ENCODE peak calls at places on chromosomes 7 and 10, in eight cellular contexts. T is SK-N-SH, C is stomach, D is Panc1, R is prostate gland, P is spleen, W is H1, V is HepG2. F is an unnamed sample.
A peak's percentile ranks its signal among the peaks of the same experiment; 100 is the strongest.

GRCh38 chr7:87028636-87029035 is 30.8 kb downstream of the ELAPOR2 start:
- DNase-seq in T (no peak), C (no peak), D (no peak), R (no peak), P (no peak), W (no peak), V (no peak), F (no peak)

GRCh38 chr10:91774571-91774970 is 23.7 kb upstream of the TNKS2 start:
- DNase-seq in T (no peak), C (no peak), D (no peak), R (no peak), P (no peak), W (no peak), V (no peak), F (no peak)

GRCh38 chr10:131792011-131792651 is 108.7 kb upstream of the PPP2R2D start:
- DNase-seq in T (no peak), C (peak; percentile 22), D (no peak), R (no peak), P (no peak), W (no peak), V (no peak), F (peak; percentile 55)

GRCh38 chr10:7559447-7559846 is 107.3 kb downstream of the ITIH5 start:
- DNase-seq in T (no peak), C (no peak), D (no peak), R (no peak), P (no peak), W (no peak), V (no peak), F (no peak)

GRCh38 chr7:128115326-128115820 is 84.1 kb upstream of the LRRC4 start:
- DNase-seq in T (no peak), C (no peak), D (no peak), R (no peak), P (no peak), W (no peak), V (no peak), F (peak; percentile 45)

GRCh38 chr7:110130669-110131068 is 960.3 kb upstream of the LRRN3 start:
- DNase-seq in T (peak; percentile 9), C (no peak), D (no peak), R (no peak), P (no peak), W (no peak), V (no peak), F (no peak)

GRCh38 chr7:90661290-90662151 is 65.4 kb downstream of the CDK14 start:
- DNase-seq in T (no peak), C (no peak), D (no peak), R (no peak), P (no peak), W (no peak), V (no peak), F (no peak)

GRCh38 chr7:92785923-92786322 is 50.5 kb downstream of the CDK6 start:
- DNase-seq in T (no peak), C (no peak), D (no peak), R (no peak), P (no peak), W (no peak), V (no peak), F (peak; percentile 70)

GRCh38 chr10:96448021-96448457 is 65.7 kb downstream of the TLL2 start:
- DNase-seq in T (no peak), C (no peak), D (no peak), R (no peak), P (peak; percentile 89), W (no peak), V (no peak), F (peak; percentile 74)

GRCh38 chr10:83127942-83128575 is 1011.2 kb upstream of the GHITM start:
- DNase-seq in T (no peak), C (no peak), D (no peak), R (no peak), P (no peak), W (no peak), V (no peak), F (no peak)

GRCh38 chr10:97915761-97916160 is 66.1 kb downstream of the GOLGA7B start:
- DNase-seq in T (no peak), C (no peak), D (no peak), R (peak; percentile 27), P (no peak), W (no peak), V (no peak), F (no peak)

DNA sequence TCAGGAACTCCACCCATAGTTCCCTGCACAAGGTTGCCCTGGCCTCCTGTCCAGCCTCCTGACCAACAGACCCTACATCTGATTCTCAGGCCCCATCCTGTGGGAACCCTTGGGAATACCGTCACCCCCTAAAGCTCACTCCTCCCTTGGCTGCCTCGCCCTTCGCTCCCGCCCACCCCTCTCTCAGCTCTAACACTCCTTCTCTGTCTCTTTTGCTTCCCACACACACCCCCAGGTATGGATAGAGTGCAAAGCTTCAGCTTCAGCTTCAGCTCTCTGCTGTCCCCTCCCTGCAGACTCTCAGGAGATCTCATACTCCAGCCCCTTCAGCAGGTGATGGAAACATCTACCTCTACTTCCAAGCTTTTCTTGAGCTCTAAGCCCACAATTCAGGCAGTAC is 83.1 kb downstream of the HIF1AN start:
- DNase-seq in T (no peak), C (no peak), D (no peak), R (no peak), P (peak; percentile 30), W (no peak), V (no peak), F (no peak)
- H3K27ac ChIP-seq in T (no peak overlapping the region), C (no peak overlapping the region), D (no peak overlapping the region), R (no peak overlapping the region), P (no peak overlapping the region), W (no peak overlapping the region), V (no peak overlapping the region), F (no peak overlapping the region)

GRCh38 chr7:130950054-130950453 is 216.0 kb upstream of the KLF14 start:
- DNase-seq in T (no peak), C (no peak), D (no peak), R (no peak), P (no peak), W (no peak), V (no peak), F (no peak)
- H3K4me1 ChIP-seq in T (peaks cover 13% of the 10 kb centered on the region), C (no peaks in the 10 kb centered on the region), D (peaks cover 73% of the 10 kb centered on the region), R (no peaks in the 10 kb centered on the region), P (peaks cover 43% of the 10 kb centered on the region), W (peaks cover 2% of the 10 kb centered on the region), V (peaks cover 34% of the 10 kb centered on the region), F (no peaks in the 10 kb centered on the region)

GRCh38 chr7:134788191-134788590 is 8.8 kb downstream of the CALD1 start:
- DNase-seq in T (no peak), C (no peak), D (no peak), R (no peak), P (no peak), W (no peak), V (no peak), F (no peak)
- TF ChIP-seq POLR2AphosphoS5 in T (peak; percentile 9), C (no peak), D (no peak), R (no peak), P (no peak), W (no peak), V (no peak), F (no peak)

GRCh38 chr7:100827330-100828226 is at the start of gene EPHB4:
- DNase-seq in T (peak; percentile 88), C (peak; percentile 85), D (no peak), R (peak; percentile 90), P (peak; percentile 87), W (no peak), V (peak; percentile 90), F (peak; percentile 94)

GRCh38 chr7:100825215-100825671 is 2.1 kb downstream of the EPHB4 start:
- DNase-seq in T (peak; percentile 66), C (no peak), D (no peak), R (peak; percentile 53), P (peak; percentile 83), W (no peak), V (no peak), F (no peak)

GRCh38 chr7:100824499-100825214 is 2.7 kb downstream of the EPHB4 start:
- DNase-seq in T (peak; percentile 61), C (no peak), D (no peak), R (no peak), P (no peak), W (no peak), V (no peak), F (no peak)

GRCh38 chr7:100826546-100827329 is 585 bp downstream of the EPHB4 start:
- DNase-seq in T (no peak), C (no peak), D (no peak), R (peak; percentile 49), P (no peak), W (no peak), V (no peak), F (no peak)

DNA sequence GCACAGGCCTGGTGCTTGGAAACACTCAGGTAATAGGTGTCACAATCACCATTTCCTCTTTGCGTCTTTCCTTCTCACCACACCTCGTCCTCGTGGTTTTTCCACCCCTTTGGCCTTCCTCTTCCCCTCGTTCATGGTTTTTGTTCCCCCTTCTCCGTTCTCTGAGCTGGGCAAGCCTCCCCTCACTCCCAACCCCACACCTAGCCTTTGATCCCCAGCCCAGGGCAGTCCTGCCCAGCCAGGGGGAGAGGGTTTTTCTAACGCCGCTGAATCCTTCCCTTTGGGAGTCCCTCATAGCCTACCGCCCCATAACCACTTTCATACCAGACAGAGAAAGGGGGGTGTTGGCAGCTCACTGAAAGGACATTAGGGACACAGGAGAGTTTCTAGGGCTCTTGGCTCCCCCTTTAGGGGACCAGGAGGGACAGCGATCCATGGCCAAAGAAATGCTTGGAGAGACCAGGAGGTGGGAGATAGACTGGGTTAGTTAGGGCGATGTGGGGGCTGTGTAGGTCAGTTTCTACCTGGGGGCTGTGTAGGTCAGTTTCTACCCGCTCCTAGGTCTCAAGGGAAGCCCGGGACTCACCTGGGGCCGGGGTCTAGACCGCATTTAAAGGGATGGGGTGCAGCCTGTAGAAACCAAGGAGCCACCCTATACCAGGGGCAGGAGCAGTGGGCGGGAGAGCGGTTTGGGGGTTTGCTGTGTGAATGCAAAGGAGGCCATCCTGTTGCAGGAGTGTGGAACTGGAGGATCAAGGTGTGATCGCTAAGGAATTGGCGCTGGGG is 1.4 kb downstream of the EPHB4 start:
- DNase-seq in T (peak; percentile 82), C (no peak), D (no peak), R (no peak), P (no peak), W (no peak), V (peak; percentile 57), F (no peak)
- H3K27ac ChIP-seq in T (no peak overlapping the region), C (peak overlapping the region; percentile 88), D (peak overlapping the region; percentile 96), R (peak overlapping the region; percentile 70), P (peak overlapping the region; percentile 82), W (no peak overlapping the region), V (peak overlapping the region; percentile 69), F (peak overlapping the region; percentile 85)

GRCh38 chr7:143012001-143012400 is 14.9 kb downstream of the OR9A2 start:
- DNase-seq in T (no peak), C (no peak), D (no peak), R (no peak), P (no peak), W (no peak), V (no peak), F (no peak)
- H3K4me1 ChIP-seq in T (peaks cover 33% of the 10 kb centered on the region), C (no peaks in the 10 kb centered on the region), D (no peaks in the 10 kb centered on the region), R (no peaks in the 10 kb centered on the region), P (peaks cover 11% of the 10 kb centered on the region), W (peaks cover 3% of the 10 kb centered on the region), V (no peaks in the 10 kb centered on the region), F (peaks cover 18% of the 10 kb centered on the region)

GRCh38 chr7:36192050-36192824 is 39.2 kb downstream of the EEPD1 start:
- DNase-seq in T (no peak), C (no peak), D (no peak), R (no peak), P (no peak), W (no peak), V (no peak), F (peak; percentile 69)
- TF ChIP-seq POLR2AphosphoS5 in T (no peak), C (no peak), D (no peak), R (no peak), P (no peak), W (no peak), V (no peak), F (no peak)